ENCODE peak calls at places on chromosome 2, in eight cellular contexts. V, I, A, J, O, X, C and W are unnamed samples.

GRCh38 chr2:127887452-127888219 is 1.9 kb upstream of the AMMECR1L start:
- DNase-seq in V (no peak), I (no peak), A (no peak), J (no peak), O (no peak), X (no peak), C (peak; percentile 71), W (no peak)

GRCh38 chr2:42957109-42958035 is 165.0 kb upstream of the HAAO start:
- DNase-seq in V (no peak), I (no peak), A (no peak), J (no peak), O (no peak), X (no peak), C (no peak), W (no peak)

GRCh38 chr2:69243652-69244051 is 143.4 kb downstream of the GFPT1 start:
- DNase-seq in V (no peak), I (no peak), A (no peak), J (no peak), O (no peak), X (no peak), C (no peak), W (no peak)

GRCh38 chr2:124027182-124027581 is 2.1 kb downstream of the CNTNAP5 start:
- DNase-seq in V (no peak), I (no peak), A (peak; percentile 50), J (no peak), O (no peak), X (no peak), C (peak; percentile 55), W (no peak)

GRCh38 chr2:63056309-63057065 is 5.9 kb downstream of the OTX1 start:
- DNase-seq in V (no peak), I (no peak), A (peak; percentile 65), J (no peak), O (no peak), X (no peak), C (no peak), W (no peak)

GRCh38 chr2:55364189-55365055 is 55.2 kb downstream of the CCDC88A start:
- DNase-seq in V (peak; percentile 69), I (no peak), A (no peak), J (no peak), O (no peak), X (peak; percentile 71), C (peak; percentile 99), W (no peak)

GRCh38 chr2:165745916-165746315 is 48.1 kb downstream of the GALNT3 start:
- DNase-seq in V (no peak), I (no peak), A (no peak), J (no peak), O (no peak), X (no peak), C (peak; percentile 4), W (no peak)

GRCh38 chr2:237281900-237282306 is 132.1 kb downstream of the COL6A3 start:
- DNase-seq in V (no peak), I (no peak), A (no peak), J (no peak), O (no peak), X (no peak), C (peak; percentile 96), W (no peak)

GRCh38 chr2:37833420-37833819 is 91.7 kb upstream of the RMDN2 start:
- DNase-seq in V (no peak), I (no peak), A (no peak), J (no peak), O (no peak), X (no peak), C (no peak), W (no peak)

GRCh38 chr2:226732478-226733188 is 67.0 kb downstream of the IRS1 start:
- DNase-seq in V (no peak), I (no peak), A (no peak), J (no peak), O (no peak), X (no peak), C (no peak), W (no peak)

GRCh38 chr2:128901572-128902391 is 583.1 kb upstream of the HS6ST1 start:
- DNase-seq in V (no peak), I (no peak), A (no peak), J (no peak), O (no peak), X (no peak), C (no peak), W (no peak)

GRCh38 chr2:18991177-18992168 is 366.9 kb downstream of the OSR1 start:
- DNase-seq in V (peak; percentile 76), I (no peak), A (no peak), J (no peak), O (no peak), X (peak; percentile 16), C (peak; percentile 72), W (no peak)

GRCh38 chr2:29012211-29012681 is 31.1 kb downstream of the TOGARAM2 start:
- DNase-seq in V (no peak), I (peak; percentile 76), A (no peak), J (no peak), O (no peak), X (no peak), C (peak; percentile 58), W (no peak)

GRCh38 chr2:38959938-38960608 is 70.4 kb downstream of the ARHGEF33 start:
- DNase-seq in V (peak; percentile 81), I (peak; percentile 49), A (peak; percentile 74), J (no peak), O (peak; percentile 50), X (peak; percentile 23), C (peak; percentile 88), W (peak; percentile 40)

GRCh38 chr2:38933653-38934052 is 44.0 kb downstream of the ARHGEF33 start:
- DNase-seq in V (no peak), I (no peak), A (no peak), J (no peak), O (no peak), X (no peak), C (peak; percentile 61), W (no peak)

GRCh38 chr2:238859636-238860347 is 11.9 kb downstream of the TWIST2 start:
- DNase-seq in V (no peak), I (no peak), A (no peak), J (no peak), O (no peak), X (no peak), C (no peak), W (no peak)

GRCh38 chr2:73822276-73822675 is 6.5 kb upstream of the STAMBP start:
- DNase-seq in V (no peak), I (no peak), A (no peak), J (no peak), O (no peak), X (no peak), C (no peak), W (no peak)

GRCh38 chr2:120763516-120763915 is 27.8 kb downstream of the GLI2 start:
- DNase-seq in V (peak; percentile 71), I (no peak), A (no peak), J (peak; percentile 54), O (no peak), X (no peak), C (peak; percentile 54), W (no peak)

GRCh38 chr2:23776021-23776420 is 150.9 kb downstream of the ATAD2B start:
- DNase-seq in V (no peak), I (no peak), A (no peak), J (no peak), O (no peak), X (no peak), C (no peak), W (no peak)

GRCh38 chr2:7835693-7836680 is 845.9 kb upstream of the ID2 start:
- DNase-seq in V (no peak), I (no peak), A (no peak), J (no peak), O (no peak), X (no peak), C (no peak), W (no peak)

GRCh38 chr2:208142255-208142924 is 3.6 kb downstream of the CRYGB start:
- DNase-seq in V (no peak), I (no peak), A (no peak), J (no peak), O (no peak), X (no peak), C (peak; percentile 8), W (no peak)

DNA sequence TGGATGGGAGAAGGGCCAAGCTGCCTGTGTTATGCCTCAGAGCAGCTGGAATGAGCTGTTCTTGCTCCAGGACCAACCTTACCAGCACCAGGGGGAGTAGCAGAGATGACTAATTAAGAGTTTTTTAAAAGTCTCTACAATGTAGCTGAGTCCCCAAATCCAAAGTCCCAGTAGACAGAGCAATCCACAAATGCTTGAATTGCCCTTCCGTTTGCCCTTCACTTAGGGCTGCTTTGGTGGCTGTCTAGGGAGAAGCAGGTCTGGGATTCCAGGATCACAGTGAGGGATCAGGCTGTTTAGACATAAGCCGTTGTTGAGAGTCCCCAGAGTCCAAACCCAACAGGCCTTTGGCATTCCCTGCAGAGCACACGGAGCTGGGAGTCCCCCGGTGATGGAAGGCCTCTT is 59.4 kb downstream of the RHOB start:
- DNase-seq in V (no peak), I (no peak), A (no peak), J (no peak), O (no peak), X (no peak), C (peak; percentile 80), W (no peak)
- TF ChIP-seq CTCF in V (no peak), I (no peak), A (no peak), J (no peak), O (no peak), X (no peak), C (peak; percentile 41), W (no peak)

GRCh38 chr2:178380763-178381162 is 70.2 kb downstream of the PRKRA start:
- DNase-seq in V (no peak), I (no peak), A (no peak), J (no peak), O (no peak), X (no peak), C (no peak), W (no peak)
- TF ChIP-seq CTCF in V (no peak), I (no peak), A (no peak), J (no peak), O (no peak), X (no peak), C (no peak), W (no peak)

DNA sequence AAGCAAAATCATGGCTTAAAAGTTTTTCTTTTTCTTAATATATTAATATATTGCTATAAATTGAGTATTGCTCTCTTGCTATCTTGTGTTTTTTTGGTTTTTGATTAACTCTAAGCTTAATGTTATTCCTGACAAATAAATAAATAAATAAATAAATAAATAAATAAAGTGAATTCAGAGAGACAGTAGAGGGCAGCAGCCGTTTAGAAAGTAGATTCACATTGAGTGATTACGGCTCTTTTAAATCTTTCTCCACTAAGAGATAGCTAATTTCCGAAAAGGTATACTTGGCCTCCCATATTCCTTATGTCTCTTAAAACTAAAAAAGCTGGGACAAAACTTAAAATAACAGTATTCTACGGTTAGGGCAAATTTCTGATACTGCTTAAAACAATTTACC is 34.3 kb downstream of the MSH2 start:
- DNase-seq in V (no peak), I (no peak), A (no peak), J (no peak), O (no peak), X (no peak), C (peak; percentile 71), W (no peak)
- TF ChIP-seq CTCF in V (peak; percentile 51), I (peak; percentile 56), A (no peak), J (peak; percentile 67), O (no peak), X (no peak), C (peak; percentile 28), W (peak; percentile 35)

DNA sequence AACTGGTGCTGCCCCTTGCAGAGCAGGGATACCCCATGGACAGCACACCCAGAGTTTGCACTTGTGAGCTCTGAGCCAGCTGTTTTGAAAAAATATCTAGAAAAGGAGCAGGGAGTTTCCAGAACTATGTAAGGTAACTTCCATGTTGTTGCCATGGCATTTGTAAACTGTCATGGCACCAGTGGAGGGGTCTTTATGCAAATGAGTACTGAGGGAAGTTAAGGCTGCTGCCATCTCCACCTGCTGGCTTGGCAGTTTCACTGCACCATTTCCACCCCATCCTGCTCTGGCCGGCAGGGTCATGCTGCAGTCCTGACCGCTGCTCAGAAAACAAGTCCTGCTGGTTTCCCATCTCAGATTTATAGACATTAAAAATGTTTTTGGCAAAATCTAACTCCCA is 52.3 kb upstream of the SNTG2 start:
- DNase-seq in V (no peak), I (no peak), A (no peak), J (no peak), O (no peak), X (no peak), C (no peak), W (no peak)
- TF ChIP-seq CTCF in V (no peak), I (no peak), A (peak; percentile 38), J (peak; percentile 71), O (no peak), X (no peak), C (no peak), W (peak; percentile 37)